ENCODE peak calls at places on chromosomes 12 and 14, in eight cellular contexts. L, A, N, V, J, I, R and P are unnamed samples.

GRCh38 chr12:114835031-114835430 is 151.1 kb upstream of the TBX3 start:
- DNase-seq in I (no peak), L (no peak), R (peak), N (peak), J (peak), V (no peak), A (no peak), P (peak)

GRCh38 chr12:22333186-22333745 is 1.2 kb downstream of the ST8SIA1 start:
- DNase-seq in R (peak), A (no peak), L (no peak), N (peak), I (no peak), V (no peak), J (no peak), P (peak)

GRCh38 chr12:9626291-9626690 is 18.6 kb upstream of the KLRB1 start:
- DNase-seq in N (no peak), R (no peak), V (no peak), J (no peak), L (no peak), A (no peak), I (no peak), P (no peak)

GRCh38 chr12:82449179-82449578 is 90.8 kb downstream of the METTL25 start:
- DNase-seq in I (no peak), N (no peak), L (no peak), R (no peak), J (no peak), V (no peak), A (no peak), P (no peak)

GRCh38 chr12:25187781-25188180 is 7.2 kb downstream of the DNAI7 start:
- DNase-seq in N (peak), V (no peak), R (peak), J (peak), A (no peak), I (no peak), L (no peak), P (peak)

GRCh38 chr12:110807640-110808039 is 39.1 kb upstream of the CCDC63 start:
- DNase-seq in J (no peak), V (no peak), I (no peak), N (no peak), R (no peak), L (no peak), A (no peak), P (no peak)

GRCh38 chr12:2244013-2244861 is 191.4 kb downstream of the CACNA1C start:
- DNase-seq in A (no peak), L (no peak), V (no peak), J (peak), R (peak), I (no peak), N (peak), P (peak)

GRCh38 chr12:124881123-124881522 is 17.5 kb upstream of the SCARB1 start:
- DNase-seq in J (no peak), R (peak), V (no peak), N (no peak), L (no peak), I (no peak), A (no peak), P (no peak)

GRCh38 chr12:51827925-51828818 is 20.3 kb downstream of the FIGNL2 start:
- DNase-seq in R (peak), J (peak), A (no peak), I (peak), V (peak), L (no peak), N (no peak), P (no peak)

GRCh38 chr14:94536836-94537235 is 24.4 kb upstream of the SERPINA4 start:
- DNase-seq in N (no peak), R (peak), V (no peak), A (no peak), I (peak), L (no peak), J (no peak), P (peak)

GRCh38 chr14:21191809-21192446 is 36.1 kb upstream of the OR5AU1 start:
- DNase-seq in A (peak), L (peak), N (peak), V (peak), R (peak), J (peak), I (peak), P (no peak)

GRCh38 chr12:114662512-114663177 is 21.3 kb downstream of the TBX3 start:
- DNase-seq in R (peak), L (peak), I (peak), A (peak), N (peak), V (peak), J (peak), P (peak)

GRCh38 chr12:23944067-23944466 is 5.4 kb downstream of the SOX5 start:
- DNase-seq in V (no peak), A (no peak), R (no peak), I (no peak), J (no peak), L (no peak), N (no peak), P (no peak)

GRCh38 chr12:22060261-22060660 is 14.2 kb downstream of the CMAS start:
- DNase-seq in N (no peak), J (no peak), V (no peak), A (no peak), R (no peak), I (no peak), L (no peak), P (no peak)

GRCh38 chr12:31985832-31986231 is 26.6 kb downstream of the RESF1 start:
- DNase-seq in V (no peak), L (no peak), N (no peak), R (no peak), A (no peak), J (no peak), I (no peak), P (no peak)

GRCh38 chr14:68692916-68693771 is 99.7 kb downstream of the ZFP36L1 start:
- DNase-seq in V (no peak), R (peak), N (peak), A (no peak), I (no peak), J (peak), L (no peak), P (peak)

GRCh38 chr12:131116437-131117117 is 162.9 kb downstream of the ADGRD1 start:
- DNase-seq in L (no peak), V (no peak), N (no peak), R (peak), J (peak), I (no peak), A (no peak), P (no peak)

GRCh38 chr12:53219956-53220856 is 11.8 kb downstream of the RARG start:
- DNase-seq in L (no peak), A (peak), I (peak), J (peak), V (peak), N (peak), R (peak), P (peak)

GRCh38 chr12:48002179-48002601 is 2.1 kb downstream of the COL2A1 start:
- DNase-seq in I (no peak), J (peak), N (no peak), A (no peak), R (no peak), V (no peak), L (no peak), P (no peak)

GRCh38 chr12:1744932-1745331 is 54.1 kb downstream of the ADIPOR2 start:
- DNase-seq in L (no peak), V (no peak), J (no peak), R (peak), N (no peak), A (no peak), I (no peak), P (no peak)

GRCh38 chr12:4147051-4147481 is 126.5 kb upstream of the CCND2 start:
- DNase-seq in N (no peak), R (no peak), L (no peak), J (no peak), A (no peak), I (no peak), V (no peak), P (no peak)

GRCh38 chr12:57240069-57240921 is 10.7 kb downstream of the STAC3 start:
- DNase-seq in I (peak), N (peak), L (no peak), V (no peak), A (no peak), R (peak), J (peak), P (no peak)

GRCh38 chr14:78970677-78971076 is 800.5 kb downstream of the NRXN3 start:
- DNase-seq in N (no peak), V (no peak), A (no peak), L (no peak), R (no peak), J (no peak), I (no peak), P (peak)

GRCh38 chr14:68512088-68512487 is 280.8 kb downstream of the ZFP36L1 start:
- DNase-seq in A (peak), N (peak), I (no peak), V (no peak), R (no peak), L (no peak), J (peak), P (no peak)

GRCh38 chr12:118821386-118821928 is 159.9 kb upstream of the SRRM4 start:
- DNase-seq in V (no peak), J (no peak), N (no peak), L (no peak), A (no peak), I (no peak), R (no peak), P (no peak)

GRCh38 chr12:34305176-34305575 is 282.9 kb downstream of the ALG10 start:
- DNase-seq in I (no peak), V (no peak), R (no peak), A (no peak), J (no peak), N (no peak), L (no peak), P (no peak)
- H3K4me3 ChIP-seq in I (no peak), V (no peak), R (no peak), A (no peak), J (no peak), N (no peak), L (no peak), P (no peak)

GRCh38 chr12:50050410-50051280 is 6.8 kb upstream of the ASIC1 start:
- DNase-seq in V (peak), J (peak), I (peak), N (peak), R (peak), L (peak), A (peak), P (no peak)
- H3K4me3 ChIP-seq in V (peak), J (peak), I (no peak), N (no peak), R (peak), L (no peak), A (peak), P (peak)

DNA sequence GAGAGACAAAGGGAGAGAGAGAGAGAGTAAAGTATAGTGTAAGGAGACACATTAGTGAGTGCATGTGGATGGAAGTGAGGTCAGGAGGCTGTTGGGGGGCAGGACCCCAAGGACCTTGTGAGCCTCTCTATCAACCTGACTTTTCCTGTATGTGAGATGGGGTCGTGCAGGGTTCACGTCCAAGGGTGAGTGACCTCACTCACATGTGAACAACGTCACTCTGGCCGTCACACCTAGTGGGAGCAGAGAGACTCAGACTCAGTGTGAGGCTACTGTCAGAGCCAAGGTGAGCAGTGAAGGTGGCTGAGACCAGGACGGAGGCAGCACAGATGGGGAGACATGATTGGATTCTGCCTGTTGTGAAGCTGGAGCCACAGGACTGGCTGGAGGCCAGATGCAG is 93.1 kb downstream of the LGMN start:
- DNase-seq in I (no peak), J (no peak), L (no peak), V (no peak), A (no peak), R (no peak), N (no peak), P (no peak)
- H3K4me3 ChIP-seq in I (no peak), J (no peak), L (no peak), V (peak), A (no peak), R (no peak), N (no peak), P (no peak)

GRCh38 chr12:54230555-54230954 is 41.8 kb upstream of the SMUG1 start:
- DNase-seq in I (no peak), N (no peak), J (no peak), A (no peak), L (no peak), V (no peak), R (no peak), P (no peak)
- H3K4me3 ChIP-seq in I (no peak), N (no peak), J (no peak), A (no peak), L (no peak), V (no peak), R (no peak), P (no peak)

DNA sequence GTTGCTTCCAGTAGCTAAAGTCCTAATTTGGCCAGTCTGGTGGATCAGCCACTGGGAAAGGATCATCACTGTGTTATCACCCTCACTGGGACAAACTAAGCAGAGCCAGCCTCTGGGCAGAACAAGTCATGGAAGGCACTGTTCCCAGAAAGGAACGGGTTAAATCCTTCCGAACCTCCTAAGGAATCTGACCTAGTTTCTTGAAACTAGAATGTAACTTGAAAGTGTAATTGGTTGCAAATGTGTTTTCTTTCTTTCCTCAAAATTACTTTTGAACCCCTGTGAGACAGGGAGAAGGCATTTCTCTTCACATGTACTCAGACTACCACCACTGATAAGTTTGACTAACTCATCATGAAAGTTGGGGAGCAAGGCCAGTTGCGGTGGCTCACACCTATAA is 18.7 kb upstream of the KICS2 start:
- DNase-seq in A (no peak), N (no peak), J (peak), R (no peak), L (no peak), V (no peak), I (no peak), P (no peak)
- H3K4me3 ChIP-seq in A (no peak), N (no peak), J (no peak), R (no peak), L (no peak), V (no peak), I (no peak), P (no peak)

DNA sequence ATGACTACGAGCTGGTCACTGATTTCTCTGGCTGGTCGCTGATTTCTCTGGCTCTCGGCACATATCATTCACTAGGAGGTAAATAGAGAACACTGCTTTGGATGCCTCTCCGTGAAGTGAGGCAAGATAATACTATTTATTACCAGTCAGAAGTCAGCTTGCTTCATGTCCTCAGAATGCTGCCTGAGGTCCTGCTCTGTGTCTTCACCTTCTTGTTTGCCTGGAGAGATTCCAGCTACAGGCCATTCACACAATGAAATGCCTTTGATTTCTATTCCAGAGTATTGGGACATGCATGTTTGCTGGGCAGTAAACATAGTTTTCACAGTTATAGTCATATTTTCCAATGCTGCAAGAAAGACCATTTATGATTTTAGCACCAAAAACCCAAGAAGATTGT is 106.7 kb downstream of the AEBP2 start:
- DNase-seq in L (peak), N (peak), R (peak), V (no peak), J (peak), I (no peak), A (no peak), P (no peak)
- H3K4me3 ChIP-seq in L (no peak), N (no peak), R (no peak), V (no peak), J (peak), I (no peak), A (no peak), P (no peak)

DNA sequence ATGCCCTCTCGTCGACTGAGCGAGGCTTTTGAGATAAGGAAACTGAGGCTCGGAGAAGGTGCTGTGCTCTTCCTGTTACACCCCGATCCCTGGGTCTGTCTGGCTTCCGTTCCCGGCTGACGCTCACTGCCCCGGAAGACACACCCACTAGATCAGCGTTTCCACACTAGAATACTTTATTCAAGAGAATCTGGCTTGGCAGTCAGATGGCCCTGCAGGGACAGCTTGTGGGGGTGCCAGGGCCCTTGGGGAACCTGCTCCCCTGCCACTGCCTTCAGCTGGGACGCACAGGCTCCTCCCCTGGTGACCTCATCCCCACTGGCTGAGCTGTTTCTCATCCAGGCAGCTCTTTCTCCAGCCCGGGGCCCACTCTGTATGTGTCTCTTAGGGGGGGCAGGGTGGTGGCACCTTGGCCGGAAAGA is 13.7 kb downstream of the PGF start:
- DNase-seq in R (peak), L (no peak), A (no peak), N (peak), V (peak), I (peak), J (peak), P (peak)
- H3K4me3 ChIP-seq in R (no peak), L (no peak), A (no peak), N (no peak), V (peak), I (no peak), J (no peak), P (no peak)

DNA sequence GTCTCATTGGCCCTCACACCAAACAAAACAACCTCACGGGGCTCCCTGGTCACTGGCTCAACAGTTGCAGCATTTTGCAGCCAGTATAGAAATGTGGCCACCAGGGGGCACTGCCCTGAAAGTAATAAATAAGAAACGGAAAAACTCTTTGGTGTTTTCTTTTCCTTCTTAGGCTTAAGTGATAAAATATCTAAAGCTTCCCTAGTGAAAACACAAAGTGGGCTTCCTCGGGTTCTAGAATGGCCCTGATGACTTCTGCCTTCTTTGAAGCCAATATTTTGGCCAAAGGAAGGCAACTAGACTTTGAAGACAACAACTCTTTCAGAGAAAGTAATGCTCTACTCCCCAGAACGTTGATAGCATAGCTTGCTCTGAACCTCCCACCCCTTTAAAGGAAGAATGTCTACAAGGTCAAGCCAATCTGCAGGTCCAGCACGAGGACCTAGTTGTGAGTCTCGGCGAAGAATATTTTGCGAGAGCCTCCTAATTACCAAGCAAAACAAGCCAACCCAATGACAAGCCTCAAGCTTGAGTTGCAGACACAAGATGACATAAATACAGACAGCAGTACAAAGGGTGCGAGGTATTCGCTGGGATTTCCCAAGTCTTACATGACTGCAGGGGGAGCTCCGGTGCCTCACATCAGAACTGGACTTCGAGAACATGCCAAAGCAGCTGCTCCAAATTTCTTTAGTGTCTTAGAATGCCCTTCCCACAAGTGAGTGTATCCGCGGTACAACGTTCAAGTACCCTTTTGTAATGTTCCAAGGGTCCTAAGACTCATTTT is 2.6 kb downstream of the ITPK1 start:
- DNase-seq in R (peak), I (peak), V (peak), N (peak), J (peak), L (peak), A (peak), P (peak)
- H3K4me3 ChIP-seq in R (peak), I (peak), V (peak), N (no peak), J (peak), L (no peak), A (peak), P (no peak)

GRCh38 chr14:23020143-23021128 is 10.5 kb upstream of the C14orf93 start:
- DNase-seq in I (no peak), L (no peak), N (no peak), A (no peak), J (no peak), R (no peak), V (no peak), P (no peak)

GRCh38 chr14:23013056-23014054 is 3.4 kb upstream of the C14orf93 start:
- DNase-seq in J (no peak), I (no peak), V (no peak), A (no peak), N (no peak), L (no peak), R (no peak), P (no peak)

GRCh38 chr14:23018107-23018506 is 8.2 kb upstream of the C14orf93 start:
- DNase-seq in V (no peak), A (no peak), R (no peak), N (no peak), J (no peak), I (no peak), L (no peak), P (no peak)

GRCh38 chr14:23017091-23017490 is 7.1 kb upstream of the C14orf93 start:
- DNase-seq in J (no peak), L (no peak), R (no peak), N (no peak), A (no peak), I (no peak), V (no peak), P (no peak)

DNA sequence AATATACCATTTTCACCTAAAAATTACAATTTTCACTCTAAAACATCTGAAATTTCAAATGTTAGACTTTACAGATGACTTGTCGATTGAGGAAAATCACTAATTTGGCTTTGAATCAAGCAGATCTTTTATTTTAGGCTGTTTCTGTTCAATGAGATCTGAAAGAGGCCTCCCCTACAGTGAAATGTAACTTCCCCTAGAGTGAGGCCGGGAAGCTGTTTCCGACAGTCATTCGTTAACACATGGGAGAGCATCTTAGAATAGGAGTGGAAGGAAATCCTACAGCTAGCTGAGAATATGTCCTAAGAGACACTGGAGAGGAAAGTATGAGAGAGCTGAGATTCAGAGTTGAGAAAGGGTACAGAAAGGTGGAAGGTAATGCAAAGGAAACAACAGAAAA is 5.7 kb upstream of the C14orf93 start:
- DNase-seq in L (no peak), A (no peak), R (no peak), J (no peak), N (no peak), I (no peak), V (no peak), P (no peak)
- H3K4me3 ChIP-seq in L (no peak), A (no peak), R (no peak), J (no peak), N (no peak), I (no peak), V (no peak), P (no peak)